ENCODE peak calls at places on chromosomes 12 and 14, in four cellular contexts. S, N, O and A are unnamed samples.

GRCh38 chr12:3803865-3804472 is 51.1 kb upstream of the CRACR2A start:
- DNase-seq in S (peak; percentile 79), N (peak; percentile 66), O (peak; percentile 61), A (peak; percentile 71)

GRCh38 chr14:63468273-63468672 is 74.9 kb downstream of the PPP2R5E start:
- DNase-seq in S (no peak), N (no peak), O (no peak), A (no peak)

GRCh38 chr12:26125451-26126339 is 858 bp upstream of the BHLHE41 start:
- DNase-seq in S (peak; percentile 83), N (peak; percentile 51), O (peak; percentile 78), A (peak; percentile 93)

GRCh38 chr12:120225852-120226640 is 25.1 kb upstream of the RPLP0 start:
- DNase-seq in S (peak; percentile 83), N (no peak), O (peak; percentile 82), A (no peak)

GRCh38 chr12:95815635-95816212 is 25.2 kb upstream of the NTN4 start:
- DNase-seq in S (no peak), N (no peak), O (no peak), A (no peak)

GRCh38 chr12:54479421-54479820 is 6.0 kb upstream of the GTSF1 start:
- DNase-seq in S (no peak), N (no peak), O (no peak), A (no peak)

GRCh38 chr14:52871606-52872005 is 79.2 kb downstream of the FERMT2 start:
- DNase-seq in S (no peak), N (no peak), O (no peak), A (no peak)

GRCh38 chr12:130832561-130833209 is 6.4 kb downstream of the STX2 start:
- DNase-seq in S (no peak), N (no peak), O (peak; percentile 46), A (no peak)

GRCh38 chr12:105273601-105274000 is 37.6 kb upstream of the APPL2 start:
- DNase-seq in S (no peak), N (no peak), O (no peak), A (no peak)

GRCh38 chr12:94789510-94790225 is 139.3 kb upstream of the TMCC3 start:
- DNase-seq in S (no peak), N (no peak), O (no peak), A (no peak)

GRCh38 chr14:25048170-25049126 is 1.5 kb downstream of the STXBP6 start:
- DNase-seq in S (peak; percentile 25), N (peak; percentile 34), O (no peak), A (no peak)

GRCh38 chr12:31393004-31393550 is 67.1 kb upstream of the SINHCAF start:
- DNase-seq in S (no peak), N (no peak), O (no peak), A (no peak)

GRCh38 chr14:72952171-72952570 is 25.9 kb downstream of the DCAF4 start:
- DNase-seq in S (no peak), N (no peak), O (no peak), A (no peak)

GRCh38 chr12:7130791-7131501 is 775 bp downstream of the CLSTN3 start:
- DNase-seq in S (peak; percentile 64), N (no peak), O (peak; percentile 57), A (no peak)

GRCh38 chr14:75981826-75982723 is at the start of gene TGFB3:
- DNase-seq in S (peak; percentile 84), N (peak; percentile 76), O (peak; percentile 80), A (peak; percentile 83)
- TF ChIP-seq CTCF in S (peak; percentile 83), N (peak; percentile 70), O (peak; percentile 37), A (peak; percentile 73)

DNA sequence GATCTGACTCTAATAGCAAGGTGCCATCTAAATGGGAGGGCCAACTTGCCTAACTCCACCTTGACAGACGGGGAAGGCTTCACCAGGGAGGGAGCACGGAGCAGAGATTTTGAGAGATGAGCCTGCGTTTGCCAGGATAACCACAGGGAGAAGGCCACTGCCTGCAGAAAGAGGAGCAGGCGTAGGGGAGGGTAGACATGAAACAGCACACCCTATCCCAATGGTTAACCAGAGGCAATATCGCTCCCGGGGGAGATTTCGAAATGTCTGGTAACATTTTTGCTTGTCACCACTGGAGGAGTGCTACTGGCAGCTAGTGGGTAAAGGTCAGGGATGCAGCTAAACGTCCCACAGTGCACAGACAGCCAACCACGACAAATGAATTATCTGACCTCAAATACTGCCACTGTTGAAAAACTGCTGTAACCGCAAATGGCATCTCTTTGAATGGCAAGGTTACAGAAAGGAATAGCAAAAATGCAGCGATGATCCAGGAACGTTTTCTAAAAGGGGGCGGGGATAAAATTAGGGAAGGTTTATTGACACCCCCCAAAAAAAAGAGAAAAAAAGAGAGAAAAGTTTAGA is 126.0 kb upstream of the ATF7IP start:
- DNase-seq in S (no peak), N (no peak), O (no peak), A (peak; percentile 32)
- H3K4me3 ChIP-seq in S (no peak overlapping the region), N (peak overlapping the region; percentile 19), O (no peak overlapping the region), A (peak overlapping the region; percentile 27)

DNA sequence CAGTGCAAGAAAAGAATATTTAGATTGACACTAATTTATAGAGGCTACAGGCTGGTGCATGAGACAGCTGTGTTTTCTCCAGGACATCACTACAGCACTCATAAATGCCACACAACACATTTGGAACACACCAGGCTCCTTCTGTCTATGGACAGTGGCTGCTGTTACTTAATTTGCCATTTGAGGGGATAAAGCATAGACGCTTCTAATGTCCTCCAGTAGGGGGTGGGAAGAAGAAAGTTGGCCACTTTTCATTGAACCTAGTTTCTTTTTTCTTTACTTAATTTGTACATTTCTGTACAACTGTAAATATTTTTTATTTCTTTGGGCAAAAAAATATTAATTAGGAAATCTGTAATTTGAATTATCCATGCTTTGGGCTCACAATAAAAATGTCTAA is 12.4 kb upstream of the RTN1 start:
- DNase-seq in S (no peak), N (no peak), O (no peak), A (no peak)
- TF ChIP-seq CTCF in S (no peak), N (no peak), O (no peak), A (no peak)

DNA sequence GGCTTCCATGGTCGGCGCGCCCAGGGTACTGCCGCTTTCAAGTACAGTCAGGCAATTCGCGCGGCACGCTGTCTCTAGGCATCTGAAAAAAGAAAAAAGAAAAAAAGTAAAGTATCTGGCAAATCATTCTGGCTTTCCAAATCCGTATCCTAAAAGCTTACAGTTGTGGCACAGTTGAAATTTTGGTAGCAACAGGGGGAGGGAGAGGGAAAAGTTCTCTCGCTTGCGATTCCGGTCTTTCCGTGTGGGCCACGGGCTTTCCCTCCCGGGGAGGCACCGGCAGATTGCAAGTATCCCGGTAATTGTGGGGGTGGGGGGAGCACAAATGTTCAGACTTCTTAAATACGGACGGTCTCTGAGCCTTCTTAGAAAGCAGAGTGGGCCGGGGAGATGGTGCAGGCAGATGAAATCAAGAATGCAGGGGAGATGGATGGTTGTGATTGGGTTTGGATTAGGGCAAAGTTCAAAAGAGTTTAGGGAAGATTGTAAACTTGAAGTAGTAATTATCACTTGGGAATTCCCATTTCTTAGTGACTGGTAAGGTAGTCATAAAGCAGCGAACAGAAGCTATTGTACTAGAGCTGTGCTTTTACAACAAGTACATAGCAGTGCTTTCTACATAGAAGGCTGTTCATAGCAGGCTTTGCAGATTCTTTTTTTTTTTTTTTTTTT is 1.2 kb downstream of the SOCS2 start:
- DNase-seq in S (peak; percentile 26), N (no peak), O (no peak), A (peak; percentile 23)
- H3K4me3 ChIP-seq in S (peak overlapping the region; percentile 88), N (peak overlapping the region; percentile 71), O (peak overlapping the region; percentile 83), A (peak overlapping the region; percentile 77)

GRCh38 chr12:65565601-65566560 is 258.4 kb upstream of the HMGA2 start:
- DNase-seq in S (no peak), N (no peak), O (no peak), A (no peak)
- TF ChIP-seq CTCF in S (no peak), N (no peak), O (no peak), A (no peak)